ENCODE peak calls at places on chromosomes 7 and 10, in six cellular contexts. One of them, this sample, is unnamed.

GRCh38 chr10:60646966-60647796 is 131.1 kb upstream of the CDK1 start:
- DNase-seq in NCI-H1417: peak; percentile 57
- DNase-seq in H7: no peak
- DNase-seq in NCI-H2029 treated with DMSO at 0.1 percent for 48 hours: peak; percentile 12
- DNase-seq in endothelial cell: peak; percentile 63
- DNase-seq in caudate nucleus: peak; percentile 55
- DNase-seq in this sample: peak; percentile 50

GRCh38 chr10:107341281-107341680 is 176.8 kb upstream of the SORCS1 start:
- DNase-seq in NCI-H1417: no peak
- DNase-seq in H7: no peak
- DNase-seq in NCI-H2029 treated with DMSO at 0.1 percent for 48 hours: no peak
- DNase-seq in endothelial cell: no peak
- DNase-seq in caudate nucleus: no peak
- DNase-seq in this sample: no peak

GRCh38 chr10:28981007-28981406 is 303.7 kb downstream of the BAMBI start:
- DNase-seq in NCI-H1417: no peak
- DNase-seq in H7: no peak
- DNase-seq in NCI-H2029 treated with DMSO at 0.1 percent for 48 hours: no peak
- DNase-seq in endothelial cell: no peak
- DNase-seq in caudate nucleus: no peak
- DNase-seq in this sample: no peak

GRCh38 chr10:14200645-14201534 is 129.8 kb downstream of the FRMD4A start:
- DNase-seq in NCI-H1417: no peak
- DNase-seq in H7: peak; percentile 62
- DNase-seq in NCI-H2029 treated with DMSO at 0.1 percent for 48 hours: no peak
- DNase-seq in endothelial cell: peak; percentile 44
- DNase-seq in caudate nucleus: no peak
- DNase-seq in this sample: no peak

GRCh38 chr10:29356931-29357330 is 68.1 kb downstream of the LYZL1 start:
- DNase-seq in NCI-H1417: no peak
- DNase-seq in H7: no peak
- DNase-seq in NCI-H2029 treated with DMSO at 0.1 percent for 48 hours: no peak
- DNase-seq in endothelial cell: no peak
- DNase-seq in caudate nucleus: no peak
- DNase-seq in this sample: no peak

GRCh38 chr7:117478796-117479479 is 887 bp upstream of the CFTR start:
- DNase-seq in NCI-H1417: no peak
- DNase-seq in H7: peak; percentile 31
- DNase-seq in NCI-H2029 treated with DMSO at 0.1 percent for 48 hours: no peak
- DNase-seq in endothelial cell: no peak
- DNase-seq in caudate nucleus: no peak
- DNase-seq in this sample: no peak

GRCh38 chr10:33160151-33160550 is 174.3 kb downstream of the NRP1 start:
- DNase-seq in NCI-H1417: no peak
- DNase-seq in H7: peak; percentile 47
- DNase-seq in NCI-H2029 treated with DMSO at 0.1 percent for 48 hours: no peak
- DNase-seq in endothelial cell: no peak
- DNase-seq in caudate nucleus: no peak
- DNase-seq in this sample: no peak

GRCh38 chr7:134480730-134481129 is 21.8 kb upstream of the AKR1B1 start:
- DNase-seq in NCI-H1417: no peak
- DNase-seq in H7: no peak
- DNase-seq in NCI-H2029 treated with DMSO at 0.1 percent for 48 hours: no peak
- DNase-seq in endothelial cell: no peak
- DNase-seq in caudate nucleus: no peak
- DNase-seq in this sample: no peak

GRCh38 chr7:157527686-157528085 is 190.9 kb downstream of the DNAJB6 start:
- DNase-seq in NCI-H1417: no peak
- DNase-seq in H7: no peak
- DNase-seq in NCI-H2029 treated with DMSO at 0.1 percent for 48 hours: no peak
- DNase-seq in endothelial cell: no peak
- DNase-seq in caudate nucleus: no peak
- DNase-seq in this sample: no peak

GRCh38 chr7:216360-217300 is 24.3 kb downstream of the FAM20C start:
- DNase-seq in NCI-H1417: no peak
- DNase-seq in H7: no peak
- DNase-seq in NCI-H2029 treated with DMSO at 0.1 percent for 48 hours: no peak
- DNase-seq in endothelial cell: no peak
- DNase-seq in caudate nucleus: no peak
- DNase-seq in this sample: no peak

GRCh38 chr7:77550586-77550985 is 13.5 kb downstream of the PTPN12 start:
- DNase-seq in NCI-H1417: no peak
- DNase-seq in H7: no peak
- DNase-seq in NCI-H2029 treated with DMSO at 0.1 percent for 48 hours: no peak
- DNase-seq in endothelial cell: no peak
- DNase-seq in caudate nucleus: no peak
- DNase-seq in this sample: no peak

GRCh38 chr7:108805808-108806397 is 236.2 kb downstream of the DNAJB9 start:
- DNase-seq in NCI-H1417: peak; percentile 14
- DNase-seq in H7: peak; percentile 19
- DNase-seq in NCI-H2029 treated with DMSO at 0.1 percent for 48 hours: no peak
- DNase-seq in endothelial cell: peak; percentile 12
- DNase-seq in caudate nucleus: no peak
- DNase-seq in this sample: no peak

GRCh38 chr7:77940647-77941046 is 142.1 kb downstream of the PHTF2 start:
- DNase-seq in NCI-H1417: peak; percentile 51
- DNase-seq in H7: peak; percentile 51
- DNase-seq in NCI-H2029 treated with DMSO at 0.1 percent for 48 hours: no peak
- DNase-seq in endothelial cell: peak; percentile 18
- DNase-seq in caudate nucleus: no peak
- DNase-seq in this sample: peak; percentile 7

GRCh38 chr10:48251525-48252353 is 22.8 kb downstream of the FRMPD2 start:
- DNase-seq in NCI-H1417: peak; percentile 2
- DNase-seq in H7: no peak
- DNase-seq in NCI-H2029 treated with DMSO at 0.1 percent for 48 hours: peak; percentile 13
- DNase-seq in endothelial cell: no peak
- DNase-seq in caudate nucleus: no peak
- DNase-seq in this sample: peak; percentile 95